ENCODE peak calls at places on chromosome 2, in eight cellular contexts. L is T-helper 1 cell, F is fibroblast of pulmonary artery, D is cardiac fibroblast, M is substantia nigra, A is GM03348, J is GM13976, U is NCI-H1048. N is an unnamed sample.

GRCh38 chr2:24313744-24314632 is 46.3 kb downstream of the ITSN2 start:
- DNase-seq in M (no peak), D (peak), L (no peak), F (peak), U (no peak), A (peak), J (no peak), N (peak)

GRCh38 chr2:144830543-144830942 is 310.6 kb upstream of the ZEB2 start:
- DNase-seq in F (no peak), M (no peak), A (no peak), J (no peak), D (peak), U (no peak), L (no peak), N (no peak)

GRCh38 chr2:24207359-24207758 is 32.5 kb downstream of the FAM228A start:
- DNase-seq in D (no peak), L (no peak), F (no peak), M (no peak), J (no peak), A (no peak), U (no peak), N (peak)

GRCh38 chr2:36013064-36013463 is 342.5 kb upstream of the CRIM1 start:
- DNase-seq in M (no peak), U (no peak), F (no peak), D (no peak), L (no peak), J (no peak), A (no peak), N (no peak)

GRCh38 chr2:15794608-15795134 is 145.7 kb upstream of the MYCN start:
- DNase-seq in M (no peak), U (no peak), L (no peak), J (no peak), A (no peak), F (no peak), D (no peak), N (no peak)

GRCh38 chr2:46984034-46984433 is 68.4 kb upstream of the MCFD2 start:
- DNase-seq in J (no peak), L (no peak), D (no peak), F (no peak), U (no peak), A (no peak), M (no peak), N (no peak)

GRCh38 chr2:149313512-149313972 is 16.8 kb upstream of the LYPD6 start:
- DNase-seq in U (no peak), D (peak), J (peak), F (peak), M (peak), L (no peak), A (peak), N (peak)

GRCh38 chr2:166404831-166405568 is 29.3 kb upstream of the SCN9A start:
- DNase-seq in J (no peak), L (no peak), U (no peak), F (no peak), A (no peak), M (no peak), D (no peak), N (no peak)

GRCh38 chr2:119476301-119477117 is 44.9 kb downstream of the TMEM37 start:
- DNase-seq in J (peak), U (no peak), M (peak), D (peak), L (no peak), F (peak), A (peak), N (peak)

GRCh38 chr2:45884126-45884525 is 232.7 kb downstream of the PRKCE start:
- DNase-seq in U (no peak), A (no peak), M (no peak), F (no peak), D (no peak), L (no peak), J (no peak), N (no peak)

GRCh38 chr2:122028371-122029102 is 273.1 kb downstream of the TSN start:
- DNase-seq in J (no peak), F (peak), M (no peak), A (peak), D (peak), U (no peak), L (no peak), N (peak)

GRCh38 chr2:96811916-96812315 is 4.2 kb upstream of the CNNM3 start:
- DNase-seq in L (no peak), A (peak), M (no peak), F (peak), J (no peak), D (peak), U (no peak), N (peak)

GRCh38 chr2:288002-288742 is at the start of gene ALKAL2:
- DNase-seq in M (no peak), A (peak), L (no peak), U (no peak), D (no peak), J (peak), F (peak), N (no peak)

GRCh38 chr2:215483431-215483830 is 47.6 kb upstream of the FN1 start:
- DNase-seq in D (no peak), U (no peak), M (no peak), F (no peak), J (no peak), L (no peak), A (no peak), N (no peak)

GRCh38 chr2:231455222-231455621 is 9.1 kb downstream of the NCL start:
- DNase-seq in U (no peak), M (no peak), L (no peak), D (no peak), F (no peak), J (no peak), A (no peak), N (no peak)

GRCh38 chr2:9275399-9275798 is 68.8 kb downstream of the ASAP2 start:
- DNase-seq in J (no peak), F (no peak), A (no peak), L (no peak), M (no peak), D (no peak), U (no peak), N (no peak)

GRCh38 chr2:221616561-221616960 is 44.5 kb upstream of the EPHA4 start:
- DNase-seq in U (no peak), F (no peak), A (no peak), M (no peak), J (no peak), D (no peak), L (no peak), N (no peak)

N was measured in osteoblast.